ENCODE peak calls at places on chromosomes 16 and 17, in six cellular contexts. One of them, this sample, is unnamed.

GRCh38 chr17:21385281-21385845 is 9.2 kb downstream of the KCNJ12 start:
- DNase-seq in SJCRH30: no peak
- DNase-seq in esophagus squamous epithelium: no peak
- DNase-seq in right atrium auricular region: no peak
- DNase-seq in uterus: no peak
- DNase-seq in BE2C: no peak
- DNase-seq in this sample: no peak

GRCh38 chr16:13919330-13919682 is 648 bp upstream of the ERCC4 start:
- DNase-seq in SJCRH30: no peak
- DNase-seq in esophagus squamous epithelium: no peak
- DNase-seq in right atrium auricular region: no peak
- DNase-seq in uterus: no peak
- DNase-seq in BE2C: no peak
- DNase-seq in this sample: no peak

GRCh38 chr16:5447734-5448133 is 350.1 kb upstream of the EEF2KMT start:
- DNase-seq in SJCRH30: no peak
- DNase-seq in esophagus squamous epithelium: no peak
- DNase-seq in right atrium auricular region: no peak
- DNase-seq in uterus: no peak
- DNase-seq in BE2C: no peak
- DNase-seq in this sample: no peak

GRCh38 chr16:75138636-75139035 is 9.7 kb upstream of the ZFP1 start:
- DNase-seq in SJCRH30: peak; percentile 47
- DNase-seq in esophagus squamous epithelium: no peak
- DNase-seq in right atrium auricular region: no peak
- DNase-seq in uterus: no peak
- DNase-seq in BE2C: peak; percentile 32
- DNase-seq in this sample: no peak

GRCh38 chr17:16940116-16940881 is 31.6 kb downstream of the TNFRSF13B start:
- DNase-seq in SJCRH30: peak; percentile 11
- DNase-seq in esophagus squamous epithelium: no peak
- DNase-seq in right atrium auricular region: no peak
- DNase-seq in uterus: no peak
- DNase-seq in BE2C: no peak
- DNase-seq in this sample: no peak

GRCh38 chr17:5584971-5585794 is 874 bp upstream of the NLRP1 start:
- DNase-seq in SJCRH30: no peak
- DNase-seq in esophagus squamous epithelium: no peak
- DNase-seq in right atrium auricular region: no peak
- DNase-seq in uterus: no peak
- DNase-seq in BE2C: no peak
- DNase-seq in this sample: no peak

GRCh38 chr16:3188925-3189825 is 1.2 kb downstream of the OR1F1 start:
- DNase-seq in SJCRH30: peak; percentile 74
- DNase-seq in esophagus squamous epithelium: no peak
- DNase-seq in right atrium auricular region: no peak
- DNase-seq in uterus: no peak
- DNase-seq in BE2C: peak; percentile 79
- DNase-seq in this sample: no peak

GRCh38 chr17:1907818-1908698 is 78.3 kb downstream of the RPA1 start:
- DNase-seq in SJCRH30: peak; percentile 60
- DNase-seq in esophagus squamous epithelium: no peak
- DNase-seq in right atrium auricular region: no peak
- DNase-seq in uterus: no peak
- DNase-seq in BE2C: no peak
- DNase-seq in this sample: peak; percentile 42

GRCh38 chr17:42098747-42099399 is 600 bp upstream of the ZNF385C start:
- DNase-seq in SJCRH30: peak; percentile 48
- DNase-seq in esophagus squamous epithelium: no peak
- DNase-seq in right atrium auricular region: no peak
- DNase-seq in uterus: no peak
- DNase-seq in BE2C: peak; percentile 43
- DNase-seq in this sample: no peak

GRCh38 chr16:88940196-88941050 is 36.6 kb downstream of the CBFA2T3 start:
- DNase-seq in SJCRH30: no peak
- DNase-seq in esophagus squamous epithelium: no peak
- DNase-seq in right atrium auricular region: no peak
- DNase-seq in uterus: no peak
- DNase-seq in BE2C: no peak
- DNase-seq in this sample: no peak

GRCh38 chr16:8374032-8374431 is 216.3 kb downstream of the TMEM114 start:
- DNase-seq in SJCRH30: no peak
- DNase-seq in esophagus squamous epithelium: no peak
- DNase-seq in right atrium auricular region: no peak
- DNase-seq in uterus: no peak
- DNase-seq in BE2C: no peak
- DNase-seq in this sample: no peak

GRCh38 chr16:8370374-8371015 is 219.8 kb downstream of the TMEM114 start:
- DNase-seq in SJCRH30: peak; percentile 4
- DNase-seq in esophagus squamous epithelium: no peak
- DNase-seq in right atrium auricular region: no peak
- DNase-seq in uterus: no peak
- DNase-seq in BE2C: no peak
- DNase-seq in this sample: no peak

GRCh38 chr16:8375208-8375607 is 215.1 kb downstream of the TMEM114 start:
- DNase-seq in SJCRH30: no peak
- DNase-seq in esophagus squamous epithelium: no peak
- DNase-seq in right atrium auricular region: no peak
- DNase-seq in uterus: no peak
- DNase-seq in BE2C: no peak
- DNase-seq in this sample: no peak

GRCh38 chr16:8374586-8374985 is 215.7 kb downstream of the TMEM114 start:
- DNase-seq in SJCRH30: no peak
- DNase-seq in esophagus squamous epithelium: no peak
- DNase-seq in right atrium auricular region: no peak
- DNase-seq in uterus: no peak
- DNase-seq in BE2C: no peak
- DNase-seq in this sample: no peak

GRCh38 chr16:8372141-8372540 is 218.2 kb downstream of the TMEM114 start:
- DNase-seq in SJCRH30: no peak
- DNase-seq in esophagus squamous epithelium: no peak
- DNase-seq in right atrium auricular region: no peak
- DNase-seq in uterus: no peak
- DNase-seq in BE2C: no peak
- DNase-seq in this sample: peak; percentile 57
- H3K4me1 ChIP-seq in SJCRH30: no peaks in the 10 kb centered on the region
- H3K4me1 ChIP-seq in esophagus squamous epithelium: no peaks in the 10 kb centered on the region
- H3K4me1 ChIP-seq in right atrium auricular region: no peaks in the 10 kb centered on the region
- H3K4me1 ChIP-seq in uterus: no peaks in the 10 kb centered on the region
- H3K4me1 ChIP-seq in BE2C: no peaks in the 10 kb centered on the region
- H3K4me1 ChIP-seq in this sample: no peaks in the 10 kb centered on the region

DNA sequence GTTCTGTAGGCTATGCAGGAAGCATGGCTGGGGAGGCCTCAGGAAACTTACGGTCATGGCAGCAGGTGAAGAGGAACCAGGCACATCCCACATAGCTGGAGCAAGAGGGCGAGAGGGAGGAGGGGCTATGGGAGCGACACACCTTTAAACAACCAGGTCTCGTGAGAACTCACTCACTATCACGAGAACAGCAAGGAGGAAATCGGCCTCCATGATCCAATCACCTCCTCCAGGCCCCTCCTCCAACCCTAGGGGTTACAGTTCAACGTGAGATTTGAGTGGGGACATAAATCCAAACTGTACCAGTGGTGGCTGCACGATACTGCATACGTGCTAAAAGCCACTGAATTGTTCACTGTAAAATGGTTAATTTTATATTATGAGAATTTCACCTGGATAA is 26.1 kb upstream of the ENPP7 start:
- DNase-seq in SJCRH30: no peak
- DNase-seq in esophagus squamous epithelium: no peak
- DNase-seq in right atrium auricular region: no peak
- DNase-seq in uterus: no peak
- DNase-seq in BE2C: no peak
- DNase-seq in this sample: no peak
- H3K4me1 ChIP-seq in SJCRH30: no peaks in the 10 kb centered on the region
- H3K4me1 ChIP-seq in esophagus squamous epithelium: no peaks in the 10 kb centered on the region
- H3K4me1 ChIP-seq in right atrium auricular region: no peaks in the 10 kb centered on the region
- H3K4me1 ChIP-seq in uterus: no peaks in the 10 kb centered on the region
- H3K4me1 ChIP-seq in BE2C: no peaks in the 10 kb centered on the region
- H3K4me1 ChIP-seq in this sample: no peaks in the 10 kb centered on the region

GRCh38 chr17:75242461-75243042 is 18.9 kb downstream of the GGA3 start:
- DNase-seq in SJCRH30: no peak
- DNase-seq in esophagus squamous epithelium: no peak
- DNase-seq in right atrium auricular region: no peak
- DNase-seq in uterus: no peak
- DNase-seq in BE2C: no peak
- DNase-seq in this sample: no peak
- H3K4me1 ChIP-seq in SJCRH30: no peaks in the 10 kb centered on the region
- H3K4me1 ChIP-seq in esophagus squamous epithelium: no peaks in the 10 kb centered on the region
- H3K4me1 ChIP-seq in right atrium auricular region: no peaks in the 10 kb centered on the region
- H3K4me1 ChIP-seq in uterus: no peaks in the 10 kb centered on the region
- H3K4me1 ChIP-seq in BE2C: no peaks in the 10 kb centered on the region
- H3K4me1 ChIP-seq in this sample: peaks cover 14% of the 10 kb centered on the region

DNA sequence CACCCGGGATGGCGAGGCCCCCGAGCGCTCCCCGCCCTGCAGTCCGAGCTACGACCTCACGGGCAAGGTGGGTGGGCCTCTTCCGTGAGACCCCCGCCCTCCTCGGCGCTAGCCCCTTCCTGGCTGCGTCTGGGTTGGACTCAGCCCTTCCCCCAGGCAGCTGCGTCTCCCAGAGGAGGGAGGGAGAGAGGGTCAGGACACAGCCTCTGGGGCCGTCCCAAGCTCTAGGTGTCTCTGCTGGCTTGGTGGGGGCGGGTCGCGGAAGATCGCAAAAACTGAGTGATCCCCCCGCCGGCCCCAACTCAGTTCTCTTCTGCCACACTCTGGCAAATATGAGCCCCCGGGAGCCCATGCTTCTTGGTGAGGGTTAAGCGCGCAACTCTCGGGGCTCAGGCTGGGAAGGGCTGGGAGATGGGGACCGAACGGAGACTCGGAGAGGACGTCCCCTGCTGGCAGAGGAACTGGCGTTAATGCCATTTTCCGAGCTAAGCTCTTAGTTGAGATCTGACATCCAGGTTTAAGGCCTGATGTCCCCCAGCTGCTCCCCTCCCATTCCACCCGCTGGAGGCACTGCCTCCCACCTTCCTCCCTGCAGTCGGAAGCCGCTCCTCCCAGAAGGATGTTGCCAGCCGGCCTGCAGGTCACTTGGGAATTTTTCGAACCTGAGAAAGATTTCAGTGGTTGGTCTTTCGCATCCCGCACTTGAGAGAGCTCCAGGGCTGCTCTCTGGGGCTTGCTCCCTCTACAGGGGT is 419 bp downstream of the RAB37 start:
- DNase-seq in SJCRH30: peak; percentile 74
- DNase-seq in esophagus squamous epithelium: no peak
- DNase-seq in right atrium auricular region: no peak
- DNase-seq in uterus: no peak
- DNase-seq in BE2C: peak; percentile 54
- DNase-seq in this sample: no peak
- H3K4me1 ChIP-seq in SJCRH30: peaks cover 25% of the 10 kb centered on the region
- H3K4me1 ChIP-seq in esophagus squamous epithelium: peaks cover 25% of the 10 kb centered on the region
- H3K4me1 ChIP-seq in right atrium auricular region: no peaks in the 10 kb centered on the region
- H3K4me1 ChIP-seq in uterus: peaks cover 13% of the 10 kb centered on the region
- H3K4me1 ChIP-seq in BE2C: no peaks in the 10 kb centered on the region
- H3K4me1 ChIP-seq in this sample: peaks cover 12% of the 10 kb centered on the region

GRCh38 chr17:68783861-68784260 is 171.3 kb downstream of the ABCA8 start:
- DNase-seq in SJCRH30: peak; percentile 9
- DNase-seq in esophagus squamous epithelium: no peak
- DNase-seq in right atrium auricular region: no peak
- DNase-seq in uterus: no peak
- DNase-seq in BE2C: no peak
- DNase-seq in this sample: no peak
- H3K4me1 ChIP-seq in SJCRH30: no peaks in the 10 kb centered on the region
- H3K4me1 ChIP-seq in esophagus squamous epithelium: no peaks in the 10 kb centered on the region
- H3K4me1 ChIP-seq in right atrium auricular region: no peaks in the 10 kb centered on the region
- H3K4me1 ChIP-seq in uterus: no peaks in the 10 kb centered on the region
- H3K4me1 ChIP-seq in BE2C: no peaks in the 10 kb centered on the region
- H3K4me1 ChIP-seq in this sample: peaks cover 9% of the 10 kb centered on the region

This sample was measured in testis.